ENCODE peak calls at places on chromosomes 12 and 14, in eight cellular contexts. Z, V, E, O, N, G, B and I are unnamed samples. For H3K36me3, the result is how much of the 10 kb centered on the place peaks cover.

GRCh38 chr12:59660148-59660547 is 64.3 kb downstream of the SLC16A7 start:
- DNase-seq in Z (no peak), V (no peak), E (peak), O (no peak), N (no peak), G (no peak), B (no peak), I (no peak)

GRCh38 chr12:7103837-7104236 is 5.2 kb downstream of the C1RL start:
- DNase-seq in Z (no peak), V (no peak), E (no peak), O (peak), N (no peak), G (no peak), B (no peak), I (no peak)

GRCh38 chr14:65926935-65927700 is 514.6 kb downstream of the FUT8 start:
- DNase-seq in Z (no peak), V (no peak), E (no peak), O (no peak), N (no peak), G (no peak), B (no peak), I (no peak)

GRCh38 chr14:38302966-38303365 is 47.1 kb upstream of the CLEC14A start:
- DNase-seq in Z (no peak), V (no peak), E (no peak), O (no peak), N (no peak), G (no peak), B (no peak), I (no peak)

GRCh38 chr12:11630046-11630706 is 19.3 kb upstream of the ETV6 start:
- DNase-seq in Z (peak), V (no peak), E (peak), O (no peak), N (no peak), G (no peak), B (no peak), I (no peak)

GRCh38 chr14:20657216-20658211 is 16.0 kb upstream of the OR6S1 start:
- DNase-seq in Z (no peak), V (no peak), E (no peak), O (peak), N (no peak), G (peak), B (no peak), I (no peak)

GRCh38 chr12:107442593-107442992 is 243.0 kb upstream of the PWP1 start:
- DNase-seq in Z (no peak), V (no peak), E (peak), O (no peak), N (no peak), G (no peak), B (no peak), I (peak)

GRCh38 chr12:131608740-131609665 is 101.9 kb upstream of the SFSWAP start:
- DNase-seq in Z (peak), V (no peak), E (peak), O (peak), N (peak), G (peak), B (peak), I (peak)

GRCh38 chr12:18323159-18323558 is 61.8 kb downstream of the PIK3C2G start:
- DNase-seq in Z (no peak), V (no peak), E (peak), O (no peak), N (no peak), G (no peak), B (no peak), I (no peak)

DNA sequence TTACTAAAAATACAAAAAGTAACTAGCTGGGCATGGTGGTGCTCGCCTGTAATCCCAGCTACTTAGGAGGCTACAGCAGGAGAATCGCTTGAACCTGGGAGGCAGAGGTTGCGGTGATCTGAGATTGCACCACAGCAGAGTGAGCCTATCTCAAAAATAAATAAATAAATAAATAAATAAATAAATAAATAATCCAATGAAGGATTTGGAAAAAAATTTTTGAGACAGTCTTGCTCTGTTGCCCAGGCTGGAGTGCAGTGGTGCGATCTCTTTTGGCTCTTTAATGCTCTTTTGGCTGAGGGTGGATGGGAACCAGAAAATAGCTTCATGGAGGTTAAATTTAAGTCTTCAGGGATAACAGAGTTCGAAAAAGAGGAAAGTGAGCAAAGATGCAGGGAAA is 11.7 kb downstream of the ATP5MC2 start:
- DNase-seq in Z (no peak), V (no peak), E (no peak), O (no peak), N (no peak), G (no peak), B (no peak), I (no peak)
- H3K36me3 ChIP-seq in Z (half or more), V (under half), E (under half), O (under half), N (half or more), G (half or more), B (under half), I (under half)

DNA sequence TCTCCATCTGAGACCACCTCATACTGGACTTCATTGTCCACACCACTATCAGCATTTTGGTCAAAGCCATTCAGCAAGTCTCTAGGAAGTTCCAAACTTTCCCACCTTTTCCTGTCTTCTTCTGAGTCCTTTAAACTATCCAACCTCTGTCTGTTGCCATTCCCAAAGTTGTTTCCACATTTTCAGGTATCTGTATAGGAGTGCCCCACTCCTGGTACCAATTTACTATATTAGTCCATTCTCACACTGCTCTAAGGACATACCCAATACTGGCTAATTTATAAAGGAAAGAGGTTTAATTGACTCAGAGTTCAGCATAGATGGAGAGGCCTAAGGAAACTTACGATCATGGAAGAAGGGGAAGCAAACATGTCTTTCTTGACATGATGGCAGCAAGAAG is 292.2 kb upstream of the ATXN7L3B start:
- DNase-seq in Z (no peak), V (no peak), E (no peak), O (no peak), N (no peak), G (no peak), B (no peak), I (no peak)
- H3K36me3 ChIP-seq in Z (under half), V (under half), E (under half), O (under half), N (under half), G (under half), B (under half), I (under half)

DNA sequence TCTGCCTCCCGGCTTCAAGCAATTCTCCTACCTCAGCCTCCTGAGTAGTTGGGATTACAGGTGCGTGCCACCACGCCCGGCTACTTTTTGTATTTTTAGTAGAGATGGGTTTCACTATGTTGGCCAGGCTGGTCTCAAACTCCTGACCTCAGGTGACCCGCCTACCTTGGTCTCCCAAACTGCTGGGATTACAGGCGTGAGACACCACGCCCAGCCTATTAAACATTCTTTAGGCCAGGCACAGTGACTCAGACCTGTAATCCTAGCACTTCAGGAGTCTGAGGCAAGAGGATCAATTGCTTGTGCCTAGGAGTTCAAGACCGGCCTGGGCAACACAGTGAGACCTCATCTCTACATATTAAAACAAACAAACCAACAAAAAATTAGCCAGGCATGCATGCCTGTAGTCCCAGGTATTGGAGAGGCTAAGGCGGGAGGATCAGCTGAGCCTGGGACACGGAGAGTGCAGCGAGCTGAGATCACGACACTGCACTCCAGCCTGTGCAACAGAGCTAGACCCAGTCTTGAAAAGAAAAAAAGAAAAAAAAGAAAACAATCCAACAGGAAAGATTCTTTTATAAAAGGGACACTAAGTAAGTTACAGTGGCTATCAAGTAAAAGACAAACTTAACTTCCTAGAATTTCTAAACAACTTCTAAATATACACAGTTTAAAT is 70.2 kb downstream of the HECTD1 start:
- DNase-seq in Z (no peak), V (no peak), E (no peak), O (no peak), N (no peak), G (no peak), B (no peak), I (no peak)
- H3K36me3 ChIP-seq in Z (half or more), V (under half), E (half or more), O (half or more), N (half or more), G (half or more), B (under half), I (under half)

GRCh38 chr14:68902357-68902756 is 76.7 kb downstream of the ACTN1 start:
- DNase-seq in Z (no peak), V (no peak), E (no peak), O (peak), N (no peak), G (no peak), B (no peak), I (no peak)
- H3K36me3 ChIP-seq in Z (half or more), V (half or more), E (half or more), O (half or more), N (half or more), G (half or more), B (under half), I (under half)

DNA sequence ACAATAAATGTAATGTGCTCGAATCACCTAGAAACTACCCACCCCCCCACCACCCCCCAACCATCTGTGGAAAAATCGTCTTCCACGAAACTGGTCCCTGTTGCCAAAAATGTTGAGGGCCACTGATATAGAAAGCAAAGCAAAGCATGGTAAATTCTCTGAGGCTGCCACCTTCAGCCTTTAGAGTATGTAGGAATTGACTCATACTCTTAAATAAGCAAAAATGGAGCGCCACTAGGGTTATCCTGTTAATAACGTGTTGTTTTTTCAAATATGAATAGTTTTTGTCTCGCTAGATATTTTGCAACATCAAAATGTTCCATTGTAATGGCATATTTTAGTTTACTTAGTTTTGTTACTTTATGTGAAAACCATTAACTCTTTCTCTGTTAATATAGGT is 18.2 kb downstream of the DYNC1H1 start:
- DNase-seq in Z (no peak), V (no peak), E (no peak), O (no peak), N (no peak), G (no peak), B (no peak), I (no peak)
- H3K36me3 ChIP-seq in Z (half or more), V (under half), E (half or more), O (half or more), N (half or more), G (half or more), B (under half), I (under half)

GRCh38 chr12:122593910-122594309 is 66.9 kb downstream of the KNTC1 start:
- DNase-seq in Z (no peak), V (no peak), E (no peak), O (no peak), N (no peak), G (no peak), B (no peak), I (no peak)
- H3K36me3 ChIP-seq in Z (under half), V (under half), E (under half), O (under half), N (under half), G (half or more), B (under half), I (under half)